ENCODE peak calls at places on chromosome 7, in seven cellular contexts. V is mammary epithelial cell, O is colonic mucosa, I is pancreas, K is body of pancreas, L is prostate gland, M is cardiac muscle cell. H is an unnamed sample.

GRCh38 chr7:87316846-87317545 is 28.5 kb upstream of the CROT start:
- DNase-seq in L (peak; percentile 80), I (no peak), K (no peak), V (peak; percentile 88), M (peak; percentile 73), O (no peak), H (no peak)

GRCh38 chr7:28872226-28872625 is 85.9 kb downstream of the TRIL start:
- DNase-seq in M (peak; percentile 32), O (no peak), V (no peak), K (no peak), I (no peak), L (no peak), H (no peak)

GRCh38 chr7:23955145-23955544 is 245.1 kb downstream of the STK31 start:
- DNase-seq in I (no peak), K (no peak), M (no peak), O (no peak), L (no peak), V (peak; percentile 49), H (no peak)

GRCh38 chr7:16347461-16348192 is 73.7 kb downstream of the CRPPA start:
- DNase-seq in V (peak; percentile 42), K (no peak), I (no peak), O (no peak), L (no peak), M (peak; percentile 21), H (no peak)

GRCh38 chr7:99679400-99680191 is at the start of gene CYP3A5:
- DNase-seq in I (peak; percentile 63), O (peak; percentile 85), L (peak; percentile 81), K (peak; percentile 86), V (no peak), M (peak; percentile 3), H (no peak)

GRCh38 chr7:108321359-108321758 is 134.9 kb downstream of the NRCAM start:
- DNase-seq in V (no peak), L (no peak), M (no peak), O (no peak), K (no peak), I (no peak), H (no peak)

GRCh38 chr7:158351051-158351450 is 236.6 kb downstream of the PTPRN2 start:
- DNase-seq in M (no peak), V (no peak), I (no peak), K (no peak), L (no peak), O (no peak), H (no peak)

GRCh38 chr7:52431082-52431815 is 604.2 kb upstream of the POM121L12 start:
- DNase-seq in I (no peak), K (no peak), O (no peak), M (no peak), L (no peak), V (no peak), H (no peak)

GRCh38 chr7:1611708-1612241 is 41.9 kb upstream of the PSMG3 start:
- DNase-seq in K (no peak), M (peak; percentile 79), I (no peak), L (no peak), V (peak; percentile 63), O (no peak), H (no peak)

GRCh38 chr7:137652721-137653120 is 194.1 kb downstream of the DGKI start:
- DNase-seq in I (no peak), L (no peak), V (no peak), O (no peak), M (peak; percentile 24), K (no peak), H (no peak)

GRCh38 chr7:26534649-26535482 is 243.2 kb downstream of the SNX10 start:
- DNase-seq in L (peak; percentile 39), K (no peak), I (no peak), M (no peak), V (no peak), O (no peak), H (no peak)

DNA sequence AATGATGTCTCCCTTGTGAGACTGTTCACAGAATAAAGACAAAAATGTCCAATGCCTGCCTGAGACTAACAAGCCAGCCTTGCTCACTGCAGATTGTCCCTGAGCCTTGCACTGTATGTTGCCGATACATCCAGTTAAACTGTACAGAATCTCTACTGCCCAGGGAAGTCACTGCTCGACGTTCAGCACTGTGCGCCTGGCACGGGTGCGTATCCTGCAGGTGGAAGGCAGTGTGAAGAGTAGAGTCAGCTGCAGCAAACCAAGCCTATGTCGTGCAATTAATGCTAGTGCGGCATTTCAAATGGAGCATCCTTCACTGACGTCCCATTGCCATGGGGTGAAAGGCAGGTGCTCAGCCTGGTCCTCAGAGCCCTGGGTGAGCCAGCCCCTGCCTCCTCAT is 132.9 kb downstream of the TNS3 start:
- DNase-seq in O (no peak), I (no peak), K (no peak), L (no peak), M (no peak), V (no peak), H (no peak)
- H3K4me1 ChIP-seq in O (peaks cover 16% of the 10 kb centered on the region), I (peaks cover 59% of the 10 kb centered on the region), K (peaks cover 90% of the 10 kb centered on the region), L (no peaks in the 10 kb centered on the region), M (peaks cover 6% of the 10 kb centered on the region), V (peaks cover 18% of the 10 kb centered on the region), H (peaks cover 39% of the 10 kb centered on the region)

GRCh38 chr7:77330169-77330882 is 85.8 kb downstream of the GSAP start:
- DNase-seq in L (no peak), K (no peak), O (no peak), I (no peak), V (peak; percentile 77), M (peak; percentile 28), H (no peak)
- H3K27ac ChIP-seq in L (no peak overlapping the region), K (no peak overlapping the region), O (no peak overlapping the region), I (no peak overlapping the region), V (no peak overlapping the region), M (no peak overlapping the region), H (peak overlapping the region; percentile 79)

DNA sequence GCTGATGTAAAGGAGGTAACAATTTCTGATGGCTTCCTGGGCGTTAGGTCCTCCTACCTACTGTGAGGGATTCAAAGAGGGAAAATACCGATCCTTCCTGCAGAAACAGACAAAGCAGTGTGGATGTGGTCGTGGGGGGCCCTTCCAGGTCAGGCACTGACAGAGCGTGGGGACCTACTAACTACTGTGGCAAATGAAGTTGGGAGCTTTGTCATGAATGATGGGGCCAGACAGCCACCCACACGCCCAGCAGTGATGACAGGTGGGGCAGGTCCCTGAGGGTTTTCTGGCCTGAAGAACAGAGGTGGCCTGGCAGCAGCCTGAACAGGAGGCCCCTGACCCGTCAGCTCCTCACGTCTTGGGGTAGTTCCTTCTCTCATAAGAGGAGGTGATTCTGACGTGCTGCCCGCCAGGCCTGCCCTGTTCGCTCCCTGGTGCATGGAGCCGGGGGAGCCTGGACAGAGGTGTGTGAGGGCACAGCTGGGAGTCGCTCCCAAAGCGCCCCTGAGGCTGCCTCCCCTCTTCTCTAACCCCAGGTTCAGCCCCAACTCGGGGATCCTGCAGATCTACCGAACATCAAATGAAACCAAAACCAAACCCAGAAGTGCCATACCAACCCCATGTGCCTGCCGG is 4.2 kb downstream of the ATP6V0E2 start:
- DNase-seq in M (no peak), L (no peak), I (no peak), V (no peak), O (peak; percentile 18), K (no peak), H (no peak)
- H3K4me1 ChIP-seq in M (no peaks in the 10 kb centered on the region), L (no peaks in the 10 kb centered on the region), I (peaks cover under 1% of the 10 kb centered on the region), V (peaks cover 11% of the 10 kb centered on the region), O (no peaks in the 10 kb centered on the region), K (peaks cover 37% of the 10 kb centered on the region), H (peaks cover 5% of the 10 kb centered on the region)

DNA sequence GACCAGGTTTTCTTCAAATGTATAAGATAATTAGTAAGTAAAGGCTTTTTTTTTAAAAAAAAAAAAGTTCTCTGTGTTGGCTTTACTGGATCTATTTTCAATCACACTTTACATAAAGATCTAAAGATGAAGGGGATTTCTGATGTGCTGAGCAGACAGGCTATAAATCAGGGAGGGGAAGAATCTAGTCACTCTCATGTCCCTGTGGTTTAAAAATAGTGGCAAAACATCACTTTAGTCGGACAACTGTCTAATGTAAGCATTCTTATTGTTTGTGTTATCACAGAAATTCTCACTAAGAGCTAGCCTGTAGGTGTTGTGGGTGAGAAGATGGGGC is 132.7 kb downstream of the ICA1 start:
- DNase-seq in V (no peak), L (no peak), O (no peak), M (no peak), K (no peak), I (no peak), H (no peak)
- H3K27ac ChIP-seq in V (no peak overlapping the region), L (no peak overlapping the region), O (no peak overlapping the region), M (no peak overlapping the region), K (no peak overlapping the region), I (no peak overlapping the region), H (no peak overlapping the region)